ENCODE peak calls at places on chromosomes 1 and 21, in ten cellular contexts. One of them, this sample, is unnamed. For H3K27me3 and H3K4me1, the result is how much of the 10 kb centered on the place peaks cover.

GRCh38 chr21:31911138-31911907 is 38.5 kb downstream of the HUNK start:
- DNase-seq in transverse colon: no peak
- DNase-seq in spleen: no peak
- DNase-seq in upper lobe of left lung: no peak
- DNase-seq in esophagus muscularis mucosa: no peak
- DNase-seq in breast epithelium: no peak
- DNase-seq in suprapubic skin: no peak
- DNase-seq in GM23338: no peak
- DNase-seq in H1: no peak
- DNase-seq in K562: no peak
- DNase-seq in this sample: no peak

GRCh38 chr1:186865861-186866260 is 37.1 kb downstream of the PLA2G4A start:
- DNase-seq in transverse colon: no peak
- DNase-seq in spleen: no peak
- DNase-seq in upper lobe of left lung: no peak
- DNase-seq in esophagus muscularis mucosa: no peak
- DNase-seq in breast epithelium: no peak
- DNase-seq in suprapubic skin: no peak
- DNase-seq in GM23338: no peak
- DNase-seq in H1: no peak
- DNase-seq in K562: no peak
- DNase-seq in this sample: no peak

GRCh38 chr1:42529724-42530161 is 66.7 kb downstream of the CCDC30 start:
- DNase-seq in transverse colon: peak
- DNase-seq in spleen: no peak
- DNase-seq in upper lobe of left lung: no peak
- DNase-seq in esophagus muscularis mucosa: no peak
- DNase-seq in breast epithelium: no peak
- DNase-seq in suprapubic skin: no peak
- DNase-seq in GM23338: no peak
- DNase-seq in H1: no peak
- DNase-seq in K562: no peak
- DNase-seq in this sample: no peak

GRCh38 chr1:82152356-82153281 is 351.9 kb downstream of the ADGRL2 start:
- DNase-seq in transverse colon: no peak
- DNase-seq in spleen: no peak
- DNase-seq in upper lobe of left lung: no peak
- DNase-seq in esophagus muscularis mucosa: no peak
- DNase-seq in breast epithelium: no peak
- DNase-seq in suprapubic skin: no peak
- DNase-seq in GM23338: no peak
- DNase-seq in H1: no peak
- DNase-seq in K562: no peak
- DNase-seq in this sample: no peak

GRCh38 chr21:43287974-43288755 is 119.4 kb downstream of the CRYAA start:
- DNase-seq in transverse colon: no peak
- DNase-seq in spleen: peak
- DNase-seq in upper lobe of left lung: peak
- DNase-seq in esophagus muscularis mucosa: no peak
- DNase-seq in breast epithelium: no peak
- DNase-seq in suprapubic skin: no peak
- DNase-seq in GM23338: no peak
- DNase-seq in H1: no peak
- DNase-seq in K562: no peak
- DNase-seq in this sample: no peak

GRCh38 chr1:231053493-231054162 is 13.6 kb upstream of the FAM89A start:
- DNase-seq in transverse colon: peak
- DNase-seq in spleen: no peak
- DNase-seq in upper lobe of left lung: peak
- DNase-seq in esophagus muscularis mucosa: no peak
- DNase-seq in breast epithelium: no peak
- DNase-seq in suprapubic skin: no peak
- DNase-seq in GM23338: no peak
- DNase-seq in H1: no peak
- DNase-seq in K562: peak
- DNase-seq in this sample: no peak

GRCh38 chr21:27477321-27477720 is 510.4 kb upstream of the ADAMTS5 start:
- DNase-seq in transverse colon: no peak
- DNase-seq in spleen: no peak
- DNase-seq in upper lobe of left lung: no peak
- DNase-seq in esophagus muscularis mucosa: no peak
- DNase-seq in breast epithelium: no peak
- DNase-seq in suprapubic skin: no peak
- DNase-seq in GM23338: no peak
- DNase-seq in H1: no peak
- DNase-seq in K562: no peak
- DNase-seq in this sample: no peak

GRCh38 chr21:17257784-17258183 is 255.1 kb upstream of the CXADR start:
- DNase-seq in transverse colon: no peak
- DNase-seq in spleen: no peak
- DNase-seq in upper lobe of left lung: no peak
- DNase-seq in esophagus muscularis mucosa: no peak
- DNase-seq in breast epithelium: no peak
- DNase-seq in suprapubic skin: no peak
- DNase-seq in GM23338: no peak
- DNase-seq in H1: no peak
- DNase-seq in K562: no peak
- DNase-seq in this sample: no peak

GRCh38 chr1:94146273-94146672 is 25.3 kb upstream of the ABCA4 start:
- DNase-seq in transverse colon: no peak
- DNase-seq in spleen: no peak
- DNase-seq in upper lobe of left lung: no peak
- DNase-seq in esophagus muscularis mucosa: no peak
- DNase-seq in breast epithelium: no peak
- DNase-seq in suprapubic skin: no peak
- DNase-seq in GM23338: no peak
- DNase-seq in H1: no peak
- DNase-seq in K562: no peak
- DNase-seq in this sample: no peak

GRCh38 chr1:156146006-156146748 is 7.2 kb upstream of the SEMA4A start:
- DNase-seq in transverse colon: peak
- DNase-seq in spleen: peak
- DNase-seq in upper lobe of left lung: peak
- DNase-seq in esophagus muscularis mucosa: no peak
- DNase-seq in breast epithelium: peak
- DNase-seq in suprapubic skin: no peak
- DNase-seq in GM23338: peak
- DNase-seq in H1: no peak
- DNase-seq in K562: peak
- DNase-seq in this sample: no peak

GRCh38 chr1:234408757-234409156 is 35.5 kb downstream of the COA6 start:
- DNase-seq in transverse colon: no peak
- DNase-seq in spleen: no peak
- DNase-seq in upper lobe of left lung: no peak
- DNase-seq in esophagus muscularis mucosa: peak
- DNase-seq in breast epithelium: no peak
- DNase-seq in suprapubic skin: no peak
- DNase-seq in GM23338: no peak
- DNase-seq in H1: no peak
- DNase-seq in K562: no peak
- DNase-seq in this sample: no peak

GRCh38 chr1:247111636-247112478 is 7.7 kb upstream of the ZNF669 start:
- DNase-seq in transverse colon: peak
- DNase-seq in spleen: peak
- DNase-seq in upper lobe of left lung: peak
- DNase-seq in esophagus muscularis mucosa: peak
- DNase-seq in breast epithelium: peak
- DNase-seq in suprapubic skin: no peak
- DNase-seq in GM23338: peak
- DNase-seq in H1: no peak
- DNase-seq in K562: peak
- DNase-seq in this sample: peak
- TF ChIP-seq POLR2AphosphoS5 in transverse colon: peak
- TF ChIP-seq POLR2AphosphoS5 in spleen: peak
- TF ChIP-seq POLR2AphosphoS5 in upper lobe of left lung: peak
- TF ChIP-seq POLR2AphosphoS5 in esophagus muscularis mucosa: peak
- TF ChIP-seq POLR2AphosphoS5 in breast epithelium: peak
- TF ChIP-seq POLR2AphosphoS5 in suprapubic skin: peak
- TF ChIP-seq POLR2AphosphoS5 in GM23338: peak
- TF ChIP-seq POLR2AphosphoS5 in H1: no peak
- TF ChIP-seq POLR2AphosphoS5 in K562: no peak
- TF ChIP-seq POLR2AphosphoS5 in this sample: peak

DNA sequence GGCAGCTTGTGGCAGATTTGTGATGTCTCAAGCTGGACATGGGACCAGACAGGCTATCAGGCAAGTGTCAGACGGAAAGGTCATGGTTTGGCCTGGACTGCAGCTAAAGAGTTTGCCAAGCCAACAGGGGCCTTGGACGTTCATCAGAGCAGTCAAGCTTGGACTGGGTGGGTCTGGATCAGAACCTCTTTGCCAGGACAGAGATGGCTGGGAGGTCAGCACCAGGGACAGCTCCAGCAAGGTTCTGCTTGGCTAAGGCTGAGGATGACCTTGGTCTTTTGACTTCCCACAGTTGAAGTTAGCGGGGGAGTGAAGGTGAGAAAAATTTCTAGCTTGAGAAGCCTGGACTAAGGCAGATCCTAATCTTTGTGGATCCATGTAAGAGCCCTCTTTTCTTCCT is 68.1 kb downstream of the GRIK3 start:
- DNase-seq in transverse colon: no peak
- DNase-seq in spleen: no peak
- DNase-seq in upper lobe of left lung: no peak
- DNase-seq in esophagus muscularis mucosa: no peak
- DNase-seq in breast epithelium: no peak
- DNase-seq in suprapubic skin: no peak
- DNase-seq in GM23338: peak
- DNase-seq in H1: no peak
- DNase-seq in K562: peak
- DNase-seq in this sample: no peak
- H3K27me3 ChIP-seq in transverse colon: under half
- H3K27me3 ChIP-seq in spleen: under half
- H3K27me3 ChIP-seq in upper lobe of left lung: under half
- H3K27me3 ChIP-seq in esophagus muscularis mucosa: under half
- H3K27me3 ChIP-seq in breast epithelium: under half
- H3K27me3 ChIP-seq in suprapubic skin: under half
- H3K27me3 ChIP-seq in GM23338: under half
- H3K27me3 ChIP-seq in H1: under half
- H3K27me3 ChIP-seq in K562: under half
- H3K27me3 ChIP-seq in this sample: under half

GRCh38 chr1:88779880-88780279 is 95.8 kb downstream of the PKN2 start:
- DNase-seq in transverse colon: no peak
- DNase-seq in spleen: no peak
- DNase-seq in upper lobe of left lung: no peak
- DNase-seq in esophagus muscularis mucosa: no peak
- DNase-seq in breast epithelium: no peak
- DNase-seq in suprapubic skin: no peak
- DNase-seq in GM23338: no peak
- DNase-seq in H1: no peak
- DNase-seq in K562: no peak
- DNase-seq in this sample: no peak

GRCh38 chr1:88768816-88769215 is 84.7 kb downstream of the PKN2 start:
- DNase-seq in transverse colon: no peak
- DNase-seq in spleen: no peak
- DNase-seq in upper lobe of left lung: no peak
- DNase-seq in esophagus muscularis mucosa: no peak
- DNase-seq in breast epithelium: no peak
- DNase-seq in suprapubic skin: no peak
- DNase-seq in GM23338: no peak
- DNase-seq in H1: no peak
- DNase-seq in K562: no peak
- DNase-seq in this sample: no peak

GRCh38 chr1:88777604-88778149 is 93.6 kb downstream of the PKN2 start:
- DNase-seq in transverse colon: no peak
- DNase-seq in spleen: no peak
- DNase-seq in upper lobe of left lung: no peak
- DNase-seq in esophagus muscularis mucosa: no peak
- DNase-seq in breast epithelium: no peak
- DNase-seq in suprapubic skin: no peak
- DNase-seq in GM23338: peak
- DNase-seq in H1: peak
- DNase-seq in K562: no peak
- DNase-seq in this sample: no peak

GRCh38 chr1:88773540-88774150 is 89.6 kb downstream of the PKN2 start:
- DNase-seq in transverse colon: peak
- DNase-seq in spleen: no peak
- DNase-seq in upper lobe of left lung: no peak
- DNase-seq in esophagus muscularis mucosa: no peak
- DNase-seq in breast epithelium: no peak
- DNase-seq in suprapubic skin: no peak
- DNase-seq in GM23338: peak
- DNase-seq in H1: no peak
- DNase-seq in K562: no peak
- DNase-seq in this sample: no peak

GRCh38 chr1:88774151-88774556 is 90.1 kb downstream of the PKN2 start:
- DNase-seq in transverse colon: peak
- DNase-seq in spleen: no peak
- DNase-seq in upper lobe of left lung: no peak
- DNase-seq in esophagus muscularis mucosa: no peak
- DNase-seq in breast epithelium: no peak
- DNase-seq in suprapubic skin: no peak
- DNase-seq in GM23338: peak
- DNase-seq in H1: peak
- DNase-seq in K562: no peak
- DNase-seq in this sample: no peak
- H3K4me1 ChIP-seq in transverse colon: under half
- H3K4me1 ChIP-seq in spleen: under half
- H3K4me1 ChIP-seq in upper lobe of left lung: under half
- H3K4me1 ChIP-seq in esophagus muscularis mucosa: under half
- H3K4me1 ChIP-seq in breast epithelium: under half
- H3K4me1 ChIP-seq in suprapubic skin: under half
- H3K4me1 ChIP-seq in GM23338: under half
- H3K4me1 ChIP-seq in H1: under half
- H3K4me1 ChIP-seq in K562: under half
- H3K4me1 ChIP-seq in this sample: under half

DNA sequence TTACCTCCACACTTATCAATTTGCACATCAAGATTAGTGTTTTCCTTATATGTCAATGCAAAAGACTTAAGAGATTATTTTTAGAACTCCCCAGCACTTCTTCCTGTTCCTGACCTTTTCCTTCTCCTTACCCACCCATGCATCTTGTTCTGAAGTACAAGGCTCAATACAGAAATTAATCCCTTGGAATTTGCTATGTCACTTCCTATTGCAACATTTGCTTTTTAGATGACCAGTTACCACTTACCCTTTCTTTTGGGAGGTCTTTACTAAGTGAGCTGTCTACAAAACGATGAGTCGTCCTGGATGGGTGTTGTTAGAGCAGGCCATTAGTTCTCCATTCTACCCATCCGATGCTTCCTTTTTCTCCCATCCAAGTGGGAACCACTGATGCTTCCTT is 221.2 kb downstream of the FMN2 start:
- DNase-seq in transverse colon: no peak
- DNase-seq in spleen: no peak
- DNase-seq in upper lobe of left lung: no peak
- DNase-seq in esophagus muscularis mucosa: no peak
- DNase-seq in breast epithelium: no peak
- DNase-seq in suprapubic skin: no peak
- DNase-seq in GM23338: no peak
- DNase-seq in H1: no peak
- DNase-seq in K562: no peak
- DNase-seq in this sample: no peak
- TF ChIP-seq POLR2AphosphoS5 in transverse colon: no peak
- TF ChIP-seq POLR2AphosphoS5 in spleen: no peak
- TF ChIP-seq POLR2AphosphoS5 in upper lobe of left lung: no peak
- TF ChIP-seq POLR2AphosphoS5 in esophagus muscularis mucosa: no peak
- TF ChIP-seq POLR2AphosphoS5 in breast epithelium: no peak
- TF ChIP-seq POLR2AphosphoS5 in suprapubic skin: no peak
- TF ChIP-seq POLR2AphosphoS5 in GM23338: no peak
- TF ChIP-seq POLR2AphosphoS5 in H1: no peak
- TF ChIP-seq POLR2AphosphoS5 in K562: no peak
- TF ChIP-seq POLR2AphosphoS5 in this sample: no peak